ENCODE peak calls at places on chromosomes 7 and 10, in ten cellular contexts. L is activated CD4-positive, alpha-beta T cell treated with anti-CD3 and anti-CD28 coated beads for 1 hour; J is caudate nucleus; K is stimulated activated CD4-positive, alpha-beta T cell treated with anti-CD3 and anti-CD28 coated beads, Interleukin-2, amount 100 ng/mL, for 48 hours; A is activated T-cell treated with anti-CD3 and anti-CD28 coated beads for 1 hour; E is RCC 7860; T is H54; D is iris pigment epithelial cell; P is skeletal muscle cell; Y is T-helper 2 cell. I is an unnamed sample.

GRCh38 chr10:132685121-132685891 is 100.6 kb downstream of the NKX6-2 start:
- DNase-seq in E (peak), K (no peak), D (peak), P (no peak), J (peak), A (no peak), Y (no peak), T (peak), L (no peak), I (peak)

GRCh38 chr10:86170255-86171153 is 196.1 kb downstream of the GRID1 start:
- DNase-seq in K (no peak), T (no peak), P (no peak), Y (no peak), J (no peak), A (no peak), E (no peak), D (no peak), L (no peak), I (no peak)

GRCh38 chr7:143229054-143229790 is 7.4 kb downstream of the TAS2R40 start:
- DNase-seq in A (no peak), D (peak), K (no peak), P (no peak), Y (no peak), J (no peak), L (no peak), E (no peak), T (no peak), I (peak)

GRCh38 chr7:92880212-92881090 is 44.1 kb upstream of the CDK6 start:
- DNase-seq in E (peak), L (no peak), Y (no peak), T (no peak), D (peak), K (no peak), P (no peak), A (no peak), J (no peak), I (peak)

GRCh38 chr10:31350891-31351290 is 31.9 kb downstream of the ZEB1 start:
- DNase-seq in D (no peak), K (no peak), Y (no peak), P (no peak), E (no peak), J (no peak), L (no peak), T (no peak), A (no peak), I (peak)

GRCh38 chr7:78437118-78437517 is 638.5 kb downstream of the PHTF2 start:
- DNase-seq in A (no peak), D (peak), E (no peak), K (no peak), P (peak), L (no peak), Y (no peak), T (peak), J (no peak), I (no peak)

GRCh38 chr7:31747553-31747952 is 60.5 kb downstream of the PPP1R17 start:
- DNase-seq in J (no peak), Y (no peak), T (no peak), A (no peak), L (no peak), P (no peak), K (no peak), D (no peak), E (no peak), I (no peak)

GRCh38 chr10:6033954-6034353 is 28.2 kb downstream of the IL2RA start:
- DNase-seq in J (no peak), L (no peak), D (no peak), T (no peak), A (no peak), P (no peak), E (no peak), K (no peak), Y (no peak), I (no peak)

GRCh38 chr7:24972991-24973390 is 7.0 kb downstream of the OSBPL3 start:
- DNase-seq in P (peak), T (no peak), D (peak), E (no peak), K (no peak), A (no peak), L (no peak), Y (no peak), J (no peak), I (no peak)

GRCh38 chr7:47404005-47404404 is 177.9 kb downstream of the TNS3 start:
- DNase-seq in L (no peak), J (no peak), K (peak), D (peak), T (no peak), E (no peak), Y (no peak), P (no peak), A (no peak), I (no peak)

GRCh38 chr7:4808565-4808964 is 33.1 kb downstream of the AP5Z1 start:
- DNase-seq in J (no peak), L (no peak), A (no peak), Y (no peak), K (no peak), E (no peak), P (no peak), D (no peak), T (no peak), I (no peak)

GRCh38 chr7:74003609-74004008 is 24.4 kb upstream of the ELN start:
- DNase-seq in L (no peak), A (no peak), K (no peak), J (no peak), D (no peak), Y (no peak), P (no peak), T (no peak), E (no peak), I (no peak)